ENCODE peak calls at places on chromosomes 2 and 18, in eight cellular contexts. G is Peyer's patch, N is GM13977, I is foreskin fibroblast, R is B cell, Q is mesothelial cell of epicardium, C is MM.1S, X is upper lobe of left lung. Y is an unnamed sample.

GRCh38 chr18:74718312-74718711 is 120.6 kb downstream of the ZNF407 start:
- DNase-seq in C (no peak), Q (no peak), I (no peak), R (no peak), G (no peak), X (no peak), N (no peak), Y (no peak)

GRCh38 chr2:179917272-179917671 is 55.9 kb upstream of the ZNF385B start:
- DNase-seq in G (no peak), Q (no peak), N (no peak), R (no peak), I (peak; percentile 81), X (no peak), C (no peak), Y (peak; percentile 69)

GRCh38 chr2:220569380-220569779 is 942.0 kb downstream of the SLC4A3 start:
- DNase-seq in G (no peak), I (no peak), X (no peak), C (no peak), N (no peak), Q (no peak), R (no peak), Y (peak; percentile 35)

GRCh38 chr18:22399949-22400348 is 17.8 kb downstream of the CTAGE1 start:
- DNase-seq in Q (no peak), R (no peak), G (no peak), N (no peak), I (peak; percentile 24), C (no peak), X (no peak), Y (no peak)

GRCh38 chr18:47771922-47772321 is 158.5 kb downstream of the SMAD2 start:
- DNase-seq in R (no peak), Q (no peak), I (no peak), C (no peak), N (no peak), G (no peak), X (no peak), Y (no peak)

GRCh38 chr18:23283933-23284430 is 148.7 kb downstream of the CABLES1 start:
- DNase-seq in I (peak; percentile 87), N (no peak), C (no peak), Q (no peak), X (no peak), G (no peak), R (no peak), Y (peak; percentile 59)

GRCh38 chr2:171958475-171958874 is 36.2 kb downstream of the HAT1 start:
- DNase-seq in Q (no peak), X (no peak), C (no peak), I (peak; percentile 76), N (no peak), R (no peak), G (no peak), Y (peak; percentile 31)

GRCh38 chr18:9771261-9771976 is 63.3 kb downstream of the RAB31 start:
- DNase-seq in C (no peak), X (peak; percentile 86), N (peak; percentile 64), Q (peak; percentile 63), I (peak; percentile 72), R (peak; percentile 64), G (peak; percentile 86), Y (peak; percentile 74)

GRCh38 chr2:170713280-170714155 is 1.6 kb upstream of the SP5 start:
- DNase-seq in R (peak; percentile 38), Q (peak; percentile 28), N (peak; percentile 40), X (no peak), G (peak; percentile 59), C (no peak), I (no peak), Y (no peak)

GRCh38 chr2:75622500-75622899 is 24.1 kb upstream of the MRPL19 start:
- DNase-seq in I (no peak), N (no peak), X (no peak), Q (no peak), R (no peak), C (no peak), G (no peak), Y (no peak)

GRCh38 chr2:239963646-239964205 is 61.4 kb downstream of the NDUFA10 start:
- DNase-seq in I (no peak), R (no peak), Q (no peak), C (no peak), G (no peak), X (peak; percentile 18), N (no peak), Y (no peak)

GRCh38 chr2:75424936-75425619 is 135.7 kb downstream of the EVA1A start:
- DNase-seq in I (peak; percentile 4), Q (no peak), N (no peak), C (no peak), X (peak; percentile 52), R (no peak), G (peak; percentile 29), Y (peak; percentile 24)

DNA sequence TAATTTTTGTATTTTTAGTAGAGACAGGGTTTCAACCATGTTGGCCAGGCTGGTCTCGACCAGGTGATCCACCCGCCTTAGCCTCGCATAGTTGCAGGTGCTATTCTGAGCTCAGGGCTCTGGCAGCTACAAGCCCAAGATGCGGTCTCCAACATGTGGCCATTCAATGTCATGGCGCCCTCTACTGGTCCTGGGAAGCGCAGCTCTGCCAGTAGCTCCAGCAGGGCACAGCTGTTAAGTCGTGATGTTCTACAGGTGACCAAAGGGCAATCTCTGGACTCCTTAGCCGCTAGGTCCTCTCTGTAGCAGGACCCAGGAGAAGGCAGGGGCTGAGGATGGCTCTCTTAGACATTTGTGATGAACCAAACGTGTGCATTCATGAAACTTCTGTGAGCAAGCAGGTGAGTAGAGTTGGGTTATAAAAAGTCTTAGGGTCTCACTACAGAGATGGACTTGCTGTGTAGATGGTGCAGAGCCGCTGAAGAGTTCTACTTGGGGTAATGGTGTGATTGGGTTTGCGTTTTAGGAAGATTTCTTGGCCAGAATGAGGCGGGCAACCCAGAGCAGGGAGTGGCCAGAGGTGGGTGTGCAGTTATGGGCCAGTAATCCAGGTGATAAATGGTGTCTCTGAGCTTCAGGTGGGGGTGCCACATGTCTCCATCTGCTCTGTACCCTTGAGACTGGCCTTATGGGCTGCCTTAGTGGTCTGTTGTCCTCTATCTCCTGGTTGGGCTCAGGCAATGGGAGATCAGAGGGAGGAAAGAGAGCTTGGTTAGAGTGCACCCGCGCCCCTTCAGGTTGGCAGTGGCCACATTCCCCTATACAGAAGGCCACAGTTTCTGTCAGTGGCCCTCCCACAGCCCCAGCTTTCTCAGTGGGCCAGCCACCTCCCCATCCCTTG is 31.0 kb downstream of the IL37 start:
- DNase-seq in I (peak; percentile 86), Q (peak; percentile 67), R (no peak), X (peak; percentile 82), G (peak; percentile 85), N (peak; percentile 69), C (peak; percentile 94), Y (peak; percentile 89)
- TF ChIP-seq CTCF in I (peak; percentile 97), Q (peak; percentile 64), R (peak; percentile 46), X (peak; percentile 65), G (peak; percentile 16), N (peak; percentile 98), C (peak; percentile 98), Y (peak; percentile 92)

GRCh38 chr2:144071461-144071860 is 448.5 kb downstream of the ZEB2 start:
- DNase-seq in C (no peak), R (no peak), X (no peak), G (no peak), N (no peak), Q (no peak), I (peak; percentile 85), Y (peak; percentile 9)
- TF ChIP-seq CTCF in C (no peak), R (no peak), X (no peak), G (no peak), N (no peak), Q (no peak), I (peak; percentile 25), Y (no peak)

GRCh38 chr18:60746491-60746890 is 373.9 kb upstream of the MC4R start:
- DNase-seq in X (no peak), C (no peak), R (no peak), G (no peak), Q (no peak), I (no peak), N (no peak), Y (no peak)
- TF ChIP-seq CTCF in X (no peak), C (no peak), R (no peak), G (no peak), Q (no peak), I (no peak), N (no peak), Y (no peak)

DNA sequence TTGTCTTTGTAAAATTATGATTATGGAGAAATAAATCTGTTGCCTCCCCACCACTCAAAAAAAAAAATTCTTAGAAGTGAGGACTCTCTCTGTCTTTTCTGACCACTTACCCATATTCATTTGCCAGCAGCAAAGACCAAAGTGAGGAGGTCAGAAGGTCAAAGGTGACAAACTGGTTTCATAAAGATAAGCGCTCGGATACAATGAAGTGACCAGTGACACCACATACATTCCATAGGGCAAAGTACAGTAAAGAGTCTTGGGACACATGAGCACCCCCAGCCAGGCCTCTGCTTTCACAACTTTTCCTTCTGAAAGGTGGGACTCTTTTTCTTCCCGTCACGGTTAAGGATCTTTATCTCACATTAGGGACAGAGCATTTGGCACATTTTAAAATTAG is 75.9 kb upstream of the TCF4 start:
- DNase-seq in C (no peak), X (no peak), R (no peak), N (no peak), I (no peak), G (no peak), Q (no peak), Y (no peak)
- TF ChIP-seq CTCF in C (no peak), X (no peak), R (no peak), N (no peak), I (no peak), G (no peak), Q (no peak), Y (no peak)

GRCh38 chr2:85549826-85550225 is 10.9 kb downstream of the MAT2A start:
- DNase-seq in C (no peak), Q (no peak), G (no peak), R (no peak), N (no peak), X (no peak), I (peak; percentile 97), Y (peak; percentile 17)

GRCh38 chr2:85548608-85548900 is 9.6 kb downstream of the MAT2A start:
- DNase-seq in I (no peak), R (no peak), G (no peak), C (no peak), X (no peak), N (no peak), Q (no peak), Y (no peak)

GRCh38 chr2:85550476-85550875 is 10.8 kb downstream of the GGCX start:
- DNase-seq in I (no peak), G (no peak), C (no peak), Q (no peak), X (peak; percentile 38), N (no peak), R (no peak), Y (no peak)

GRCh38 chr2:85547859-85548607 is 9.1 kb downstream of the MAT2A start:
- DNase-seq in X (no peak), I (peak; percentile 50), G (no peak), Q (no peak), C (no peak), N (no peak), R (no peak), Y (no peak)

DNA sequence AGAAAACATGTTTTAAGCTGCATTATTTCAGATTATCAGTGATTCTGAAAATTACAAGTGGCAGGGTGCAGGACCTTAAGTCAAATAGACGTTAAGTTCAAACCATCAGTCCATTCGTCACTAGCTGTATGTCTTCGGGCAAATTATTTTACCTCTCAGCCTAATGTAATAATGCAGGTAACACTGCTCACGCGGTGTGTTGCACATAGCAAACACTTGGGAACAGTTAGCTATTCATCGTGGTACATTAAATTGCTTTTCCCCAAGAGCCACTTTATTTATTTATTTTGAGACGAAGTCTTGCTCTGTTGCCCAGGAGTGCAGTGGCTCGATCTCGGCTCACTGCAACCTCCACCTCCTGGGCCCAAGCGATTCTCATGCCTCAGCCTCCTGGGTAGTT is 10.1 kb downstream of the MAT2A start:
- DNase-seq in R (no peak), I (no peak), C (no peak), X (no peak), N (no peak), G (no peak), Q (no peak), Y (no peak)
- TF ChIP-seq CTCF in R (no peak), I (no peak), C (no peak), X (no peak), N (no peak), G (no peak), Q (no peak), Y (no peak)